ENCODE peak calls at places on chromosome X, in five cellular contexts. One of them, this sample, is unnamed.

GRCh38 chrX:125507119-125507518 is 187.4 kb downstream of the TEX13C start:
- DNase-seq in CD8-positive, alpha-beta memory T cell: no peak
- DNase-seq in activated T-cell treated with anti-CD3 and anti-CD28 coated beads for 48 hours: no peak
- DNase-seq in heart left ventricle: no peak
- DNase-seq in progenitor cell of endocrine pancreas: no peak
- DNase-seq in this sample: no peak

GRCh38 chrX:86946569-86946968 is 571.0 kb upstream of the KLHL4 start:
- DNase-seq in CD8-positive, alpha-beta memory T cell: no peak
- DNase-seq in heart left ventricle: no peak
- DNase-seq in progenitor cell of endocrine pancreas: no peak
- DNase-seq in activated T-cell treated with anti-CD3 and anti-CD28 coated beads for 48 hours: no peak
- DNase-seq in this sample: no peak

GRCh38 chrX:108071578-108071977 is 19.8 kb downstream of the PSMD10 start:
- DNase-seq in activated T-cell treated with anti-CD3 and anti-CD28 coated beads for 48 hours: no peak
- DNase-seq in progenitor cell of endocrine pancreas: no peak
- DNase-seq in CD8-positive, alpha-beta memory T cell: no peak
- DNase-seq in heart left ventricle: no peak
- DNase-seq in this sample: no peak

GRCh38 chrX:118727686-118728339 is 407 bp downstream of the IL13RA1 start:
- DNase-seq in heart left ventricle: peak
- DNase-seq in activated T-cell treated with anti-CD3 and anti-CD28 coated beads for 48 hours: no peak
- DNase-seq in progenitor cell of endocrine pancreas: no peak
- DNase-seq in CD8-positive, alpha-beta memory T cell: peak
- DNase-seq in this sample: no peak

GRCh38 chrX:45479196-45479834 is 278.6 kb upstream of the DIPK2B start:
- DNase-seq in CD8-positive, alpha-beta memory T cell: no peak
- DNase-seq in activated T-cell treated with anti-CD3 and anti-CD28 coated beads for 48 hours: no peak
- DNase-seq in heart left ventricle: no peak
- DNase-seq in progenitor cell of endocrine pancreas: no peak
- DNase-seq in this sample: no peak

GRCh38 chrX:71953391-71953790 is 42.7 kb downstream of the NHSL2 start:
- DNase-seq in progenitor cell of endocrine pancreas: no peak
- DNase-seq in heart left ventricle: no peak
- DNase-seq in CD8-positive, alpha-beta memory T cell: no peak
- DNase-seq in activated T-cell treated with anti-CD3 and anti-CD28 coated beads for 48 hours: no peak
- DNase-seq in this sample: no peak

GRCh38 chrX:13305091-13305490 is 14.8 kb downstream of the ATXN3L start:
- DNase-seq in CD8-positive, alpha-beta memory T cell: no peak
- DNase-seq in heart left ventricle: no peak
- DNase-seq in activated T-cell treated with anti-CD3 and anti-CD28 coated beads for 48 hours: no peak
- DNase-seq in progenitor cell of endocrine pancreas: no peak
- DNase-seq in this sample: no peak

GRCh38 chrX:18984381-18985185 is 669 bp upstream of the PHKA2 start:
- DNase-seq in progenitor cell of endocrine pancreas: peak
- DNase-seq in heart left ventricle: peak
- DNase-seq in activated T-cell treated with anti-CD3 and anti-CD28 coated beads for 48 hours: peak
- DNase-seq in CD8-positive, alpha-beta memory T cell: peak
- DNase-seq in this sample: peak

GRCh38 chrX:64580035-64580434 is 184.8 kb upstream of the MTMR8 start:
- DNase-seq in progenitor cell of endocrine pancreas: no peak
- DNase-seq in activated T-cell treated with anti-CD3 and anti-CD28 coated beads for 48 hours: no peak
- DNase-seq in CD8-positive, alpha-beta memory T cell: no peak
- DNase-seq in heart left ventricle: no peak
- DNase-seq in this sample: no peak

GRCh38 chrX:63560601-63561218 is 209.6 kb upstream of the SPIN4 start:
- DNase-seq in heart left ventricle: peak
- DNase-seq in activated T-cell treated with anti-CD3 and anti-CD28 coated beads for 48 hours: peak
- DNase-seq in CD8-positive, alpha-beta memory T cell: peak
- DNase-seq in progenitor cell of endocrine pancreas: peak
- DNase-seq in this sample: peak

GRCh38 chrX:63514575-63514967 is 163.4 kb upstream of the SPIN4 start:
- DNase-seq in CD8-positive, alpha-beta memory T cell: no peak
- DNase-seq in progenitor cell of endocrine pancreas: no peak
- DNase-seq in heart left ventricle: no peak
- DNase-seq in activated T-cell treated with anti-CD3 and anti-CD28 coated beads for 48 hours: no peak
- DNase-seq in this sample: no peak

GRCh38 chrX:97332963-97333362 is 449.3 kb downstream of the RPA4 start:
- DNase-seq in progenitor cell of endocrine pancreas: no peak
- DNase-seq in heart left ventricle: no peak
- DNase-seq in CD8-positive, alpha-beta memory T cell: no peak
- DNase-seq in activated T-cell treated with anti-CD3 and anti-CD28 coated beads for 48 hours: no peak
- DNase-seq in this sample: no peak